ENCODE peak calls at places on chromosomes 6 and 20, in eight cellular contexts. C is CD8-positive, alpha-beta T cell; H is HCT116; K is right lobe of liver; F is tibial nerve; W is A549; Y is brain microvascular endothelial cell; B is pancreas. I is an unnamed sample.

GRCh38 chr6:164315376-164315775 is 900.9 kb downstream of the QKI start:
- DNase-seq in W (no peak), Y (no peak), F (no peak), H (no peak), K (no peak), B (no peak), C (no peak), I (no peak)

GRCh38 chr6:136334853-136335252 is 45.2 kb upstream of the BCLAF1 start:
- DNase-seq in K (no peak), Y (no peak), W (no peak), B (no peak), C (no peak), F (no peak), H (no peak), I (no peak)

GRCh38 chr20:62935968-62936585 is 1.9 kb upstream of the GID8 start:
- DNase-seq in F (no peak), H (no peak), W (no peak), C (no peak), K (no peak), B (no peak), Y (no peak), I (no peak)

GRCh38 chr6:142048593-142048980 is 84.1 kb upstream of the GJE1 start:
- DNase-seq in W (no peak), Y (no peak), B (no peak), H (no peak), K (no peak), C (no peak), F (no peak), I (no peak)

GRCh38 chr20:52812231-52812847 is 159.8 kb upstream of the TSHZ2 start:
- DNase-seq in C (no peak), H (no peak), K (no peak), Y (no peak), F (no peak), W (no peak), B (no peak), I (no peak)

GRCh38 chr6:95203153-95203754 is 374.1 kb upstream of the MANEA start:
- DNase-seq in Y (peak; percentile 16), B (no peak), K (no peak), C (no peak), H (peak; percentile 23), W (no peak), F (no peak), I (peak; percentile 25)

GRCh38 chr20:37438464-37439222 is 82.4 kb upstream of the NNAT start:
- DNase-seq in F (no peak), Y (no peak), W (no peak), B (no peak), C (no peak), K (no peak), H (no peak), I (no peak)

GRCh38 chr6:130377371-130377770 is 11.6 kb downstream of the TMEM200A start:
- DNase-seq in K (no peak), Y (no peak), H (no peak), B (no peak), F (no peak), C (no peak), W (no peak), I (no peak)

GRCh38 chr6:69813508-69813907 is 16.7 kb upstream of the LMBRD1 start:
- DNase-seq in Y (no peak), K (no peak), C (no peak), F (no peak), W (no peak), B (no peak), H (no peak), I (no peak)

GRCh38 chr6:156809034-156809433 is 31.9 kb downstream of the ARID1B start:
- DNase-seq in K (no peak), Y (no peak), C (no peak), H (no peak), F (no peak), W (no peak), B (no peak), I (no peak)

DNA sequence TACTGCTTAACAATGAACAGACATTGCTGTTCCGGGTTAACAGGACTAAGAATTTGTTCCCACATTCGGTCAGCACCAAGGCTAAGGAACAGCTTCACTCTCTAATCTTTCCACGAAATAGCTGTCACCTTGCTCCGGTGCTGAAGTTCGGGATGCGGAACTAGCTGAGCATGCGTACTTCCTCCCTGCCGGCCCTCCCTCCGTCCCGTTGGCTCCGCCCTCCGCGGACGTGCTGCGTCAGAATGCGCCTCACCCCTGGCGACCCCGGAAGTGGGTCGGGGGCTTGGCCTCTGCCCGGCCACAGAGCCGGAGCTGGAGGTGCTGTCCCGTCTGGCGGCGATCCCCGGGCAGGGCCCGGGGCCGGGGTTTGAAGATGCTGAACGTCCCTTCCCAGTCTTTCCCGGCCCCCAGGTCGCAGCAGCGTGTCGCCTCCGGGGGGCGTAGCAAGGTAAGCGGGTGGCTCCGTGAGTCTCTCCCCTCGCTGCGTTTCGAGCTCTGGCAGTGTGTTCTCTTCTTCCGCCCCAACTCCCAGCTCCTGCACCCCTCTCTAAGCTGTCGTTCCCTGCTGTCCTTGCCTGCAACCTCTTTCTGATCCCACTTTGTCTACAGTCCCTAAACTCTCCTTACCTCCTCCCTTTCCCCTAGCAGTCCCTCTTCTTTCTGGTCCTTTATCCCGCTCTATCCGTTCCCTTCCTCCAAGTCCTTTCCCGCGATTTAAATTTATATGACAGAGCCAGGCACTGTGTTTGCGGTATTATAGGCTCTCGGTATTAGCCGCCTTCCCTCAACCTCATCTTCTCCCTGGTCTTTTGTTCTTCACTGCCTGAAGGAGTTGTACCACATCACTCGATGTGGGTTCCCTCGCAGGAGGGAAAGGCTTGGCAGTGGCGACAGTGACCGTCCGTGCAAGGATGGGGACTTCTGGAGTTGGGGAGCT is at the start of gene CYB5R4:
- DNase-seq in F (peak; percentile 80), W (peak; percentile 79), H (peak; percentile 84), K (peak; percentile 96), B (peak; percentile 96), Y (peak; percentile 96), C (peak; percentile 87), I (peak; percentile 97)
- TF ChIP-seq CTCF in F (peak; percentile 49), W (no peak), H (peak; percentile 48), K (peak; percentile 34), B (no peak), Y (peak; percentile 68), C (peak; percentile 52), I (peak; percentile 28)

GRCh38 chr6:90222008-90222407 is 74.6 kb downstream of the BACH2 start:
- DNase-seq in B (no peak), F (no peak), C (no peak), H (no peak), W (no peak), K (no peak), Y (no peak), I (no peak)

GRCh38 chr6:90220273-90220672 is 76.4 kb downstream of the BACH2 start:
- DNase-seq in C (no peak), B (no peak), F (no peak), Y (no peak), K (no peak), H (no peak), W (no peak), I (no peak)

GRCh38 chr6:90217621-90218496 is 78.8 kb downstream of the BACH2 start:
- DNase-seq in F (no peak), Y (no peak), B (peak; percentile 52), C (no peak), K (peak; percentile 73), H (no peak), W (peak; percentile 44), I (peak; percentile 7)

GRCh38 chr6:90221403-90221802 is 75.2 kb downstream of the BACH2 start:
- DNase-seq in H (no peak), K (no peak), F (no peak), C (no peak), B (no peak), Y (no peak), W (no peak), I (no peak)

GRCh38 chr6:90219168-90219985 is 77.3 kb downstream of the BACH2 start:
- DNase-seq in K (no peak), Y (peak; percentile 50), W (no peak), H (no peak), C (no peak), B (peak; percentile 35), F (no peak), I (no peak)
- H3K27ac ChIP-seq in K (peak overlapping the region; percentile 90), Y (peak overlapping the region; percentile 92), W (peak overlapping the region; percentile 89), H (peak overlapping the region; percentile 63), C (peak overlapping the region; percentile 62), B (peak overlapping the region; percentile 92), F (peak overlapping the region; percentile 51), I (peak overlapping the region; percentile 94)

DNA sequence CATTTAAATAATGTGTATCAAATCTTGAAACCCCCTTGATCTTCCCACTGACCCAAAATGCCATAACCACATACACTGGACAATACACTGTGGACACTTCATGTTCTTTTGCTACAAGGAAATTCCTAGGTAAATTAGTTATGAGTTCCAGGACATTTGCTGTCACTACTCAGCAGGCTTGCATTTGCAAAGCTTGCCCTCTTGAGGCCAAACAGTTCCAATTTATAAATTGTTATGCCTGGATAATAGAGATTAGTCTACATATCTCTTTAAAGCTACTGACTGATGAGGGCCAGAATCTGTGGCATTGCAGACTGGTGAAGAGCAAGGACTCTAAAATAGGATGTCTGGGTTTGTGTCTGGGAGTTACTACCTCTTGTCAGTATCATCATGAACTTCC is 17.4 kb upstream of the RAB32 start:
- DNase-seq in H (no peak), C (no peak), F (no peak), W (no peak), B (no peak), Y (peak; percentile 17), K (no peak), I (no peak)
- TF ChIP-seq CTCF in H (peak; percentile 27), C (no peak), F (no peak), W (peak; percentile 33), B (no peak), Y (peak; percentile 48), K (no peak), I (peak; percentile 24)

GRCh38 chr20:9052136-9052535 is 16.8 kb upstream of the PLCB4 start:
- DNase-seq in F (no peak), K (no peak), W (no peak), Y (no peak), H (peak; percentile 19), B (no peak), C (no peak), I (no peak)
- H3K27ac ChIP-seq in F (no peak overlapping the region), K (no peak overlapping the region), W (peak overlapping the region; percentile 86), Y (peak overlapping the region; percentile 52), H (peak overlapping the region; percentile 80), B (no peak overlapping the region), C (no peak overlapping the region), I (peak overlapping the region; percentile 73)